ENCODE peak calls at places on chromosomes 2 and 18, in seven cellular contexts. One of them, this sample, is unnamed.

GRCh38 chr2:235554385-235554784 is 60.5 kb downstream of the AGAP1 start:
- DNase-seq in effector memory CD4-positive, alpha-beta T cell: no peak
- DNase-seq in right atrium auricular region: no peak
- DNase-seq in A172: no peak
- DNase-seq in NCI-H1930: no peak
- DNase-seq in NCI-H774: no peak
- DNase-seq in tibial artery: no peak
- DNase-seq in this sample: no peak

GRCh38 chr2:213766465-213766891 is 482.2 kb downstream of the SPAG16 start:
- DNase-seq in NCI-H1930: no peak
- DNase-seq in NCI-H774: no peak
- DNase-seq in right atrium auricular region: no peak
- DNase-seq in A172: no peak
- DNase-seq in tibial artery: no peak
- DNase-seq in effector memory CD4-positive, alpha-beta T cell: no peak
- DNase-seq in this sample: no peak

GRCh38 chr2:220159738-220160137 is 532.3 kb downstream of the SLC4A3 start:
- DNase-seq in tibial artery: no peak
- DNase-seq in NCI-H774: no peak
- DNase-seq in effector memory CD4-positive, alpha-beta T cell: no peak
- DNase-seq in A172: no peak
- DNase-seq in right atrium auricular region: no peak
- DNase-seq in NCI-H1930: no peak
- DNase-seq in this sample: no peak

GRCh38 chr2:100524331-100524730 is 38.5 kb upstream of the PDCL3 start:
- DNase-seq in NCI-H1930: no peak
- DNase-seq in effector memory CD4-positive, alpha-beta T cell: no peak
- DNase-seq in right atrium auricular region: no peak
- DNase-seq in NCI-H774: no peak
- DNase-seq in tibial artery: no peak
- DNase-seq in A172: peak; percentile 29
- DNase-seq in this sample: no peak

GRCh38 chr18:12750076-12750707 is 47.4 kb downstream of the PSMG2 start:
- DNase-seq in NCI-H1930: no peak
- DNase-seq in right atrium auricular region: no peak
- DNase-seq in tibial artery: no peak
- DNase-seq in effector memory CD4-positive, alpha-beta T cell: no peak
- DNase-seq in NCI-H774: no peak
- DNase-seq in A172: peak; percentile 86
- DNase-seq in this sample: no peak

GRCh38 chr2:40416486-40416885 is 35.4 kb downstream of the SLC8A1 start:
- DNase-seq in effector memory CD4-positive, alpha-beta T cell: no peak
- DNase-seq in NCI-H1930: no peak
- DNase-seq in tibial artery: no peak
- DNase-seq in A172: no peak
- DNase-seq in NCI-H774: no peak
- DNase-seq in right atrium auricular region: no peak
- DNase-seq in this sample: no peak

GRCh38 chr18:382423-382984 is 114.7 kb upstream of the THOC1 start:
- DNase-seq in NCI-H1930: no peak
- DNase-seq in A172: no peak
- DNase-seq in NCI-H774: no peak
- DNase-seq in tibial artery: no peak
- DNase-seq in right atrium auricular region: no peak
- DNase-seq in effector memory CD4-positive, alpha-beta T cell: no peak
- DNase-seq in this sample: no peak

GRCh38 chr18:62963522-62963921 is 248.2 kb downstream of the PHLPP1 start:
- DNase-seq in right atrium auricular region: no peak
- DNase-seq in effector memory CD4-positive, alpha-beta T cell: no peak
- DNase-seq in tibial artery: no peak
- DNase-seq in NCI-H1930: peak; percentile 80
- DNase-seq in A172: no peak
- DNase-seq in NCI-H774: no peak
- DNase-seq in this sample: no peak

This sample was measured in NCI-H2081 treated with DMSO at 0.1 percent for 48 hours.